ENCODE peak calls at places on chromosome 1, in five cellular contexts. One of them, this sample, is unnamed.

GRCh38 chr1:23470282-23471070 is 13.5 kb downstream of the ASAP3 start:
- DNase-seq in epithelial cell of esophagus: no peak
- DNase-seq in GOT3: peak; percentile 39
- DNase-seq in GM10248: no peak
- DNase-seq in PC-3: no peak
- DNase-seq in this sample: no peak

GRCh38 chr1:221712198-221712684 is 29.6 kb downstream of the DUSP10 start:
- DNase-seq in epithelial cell of esophagus: peak; percentile 84
- DNase-seq in GOT3: no peak
- DNase-seq in GM10248: peak; percentile 54
- DNase-seq in PC-3: peak; percentile 71
- DNase-seq in this sample: peak; percentile 36

GRCh38 chr1:31239653-31240241 is at the start of gene NKAIN1:
- DNase-seq in epithelial cell of esophagus: peak; percentile 38
- DNase-seq in GOT3: no peak
- DNase-seq in GM10248: no peak
- DNase-seq in PC-3: peak; percentile 22
- DNase-seq in this sample: peak; percentile 28

GRCh38 chr1:207188901-207189300 is 84.9 kb downstream of the C4BPA start:
- DNase-seq in epithelial cell of esophagus: no peak
- DNase-seq in GOT3: no peak
- DNase-seq in GM10248: no peak
- DNase-seq in PC-3: no peak
- DNase-seq in this sample: no peak

GRCh38 chr1:178060789-178061556 is 32.9 kb upstream of the RASAL2 start:
- DNase-seq in epithelial cell of esophagus: peak; percentile 92
- DNase-seq in GOT3: no peak
- DNase-seq in GM10248: no peak
- DNase-seq in PC-3: no peak
- DNase-seq in this sample: peak; percentile 55

GRCh38 chr1:71170925-71171324 is 90.1 kb upstream of the ZRANB2 start:
- DNase-seq in epithelial cell of esophagus: no peak
- DNase-seq in GOT3: no peak
- DNase-seq in GM10248: no peak
- DNase-seq in PC-3: peak; percentile 7
- DNase-seq in this sample: no peak

GRCh38 chr1:206708882-206709281 is 24.2 kb downstream of the MAPKAPK2 start:
- DNase-seq in epithelial cell of esophagus: peak; percentile 28
- DNase-seq in GOT3: no peak
- DNase-seq in GM10248: no peak
- DNase-seq in PC-3: peak; percentile 54
- DNase-seq in this sample: no peak

GRCh38 chr1:172914517-172915144 is 136.1 kb downstream of the TNFSF18 start:
- DNase-seq in epithelial cell of esophagus: no peak
- DNase-seq in GOT3: no peak
- DNase-seq in GM10248: no peak
- DNase-seq in PC-3: peak; percentile 99
- DNase-seq in this sample: no peak

GRCh38 chr1:154334647-154335350 is 9.5 kb downstream of the ATP8B2 start:
- DNase-seq in epithelial cell of esophagus: peak; percentile 84
- DNase-seq in GOT3: peak; percentile 45
- DNase-seq in GM10248: peak; percentile 90
- DNase-seq in PC-3: peak; percentile 86
- DNase-seq in this sample: peak; percentile 72

GRCh38 chr1:32984829-32985310 is 20.3 kb upstream of the RNF19B start:
- DNase-seq in epithelial cell of esophagus: no peak
- DNase-seq in GOT3: no peak
- DNase-seq in GM10248: no peak
- DNase-seq in PC-3: no peak
- DNase-seq in this sample: no peak

GRCh38 chr1:2783435-2784397 is 17.8 kb downstream of the TTC34 start:
- DNase-seq in epithelial cell of esophagus: no peak
- DNase-seq in GOT3: no peak
- DNase-seq in GM10248: no peak
- DNase-seq in PC-3: no peak
- DNase-seq in this sample: no peak

GRCh38 chr1:233349137-233349536 is 21.6 kb downstream of the MAP3K21 start:
- DNase-seq in epithelial cell of esophagus: no peak
- DNase-seq in GOT3: no peak
- DNase-seq in GM10248: no peak
- DNase-seq in PC-3: no peak
- DNase-seq in this sample: no peak

GRCh38 chr1:164320780-164321683 is 238.0 kb upstream of the PBX1 start:
- DNase-seq in epithelial cell of esophagus: peak; percentile 15
- DNase-seq in GOT3: no peak
- DNase-seq in GM10248: no peak
- DNase-seq in PC-3: no peak
- DNase-seq in this sample: no peak

GRCh38 chr1:211637066-211637465 is 38.4 kb downstream of the NEK2 start:
- DNase-seq in epithelial cell of esophagus: no peak
- DNase-seq in GOT3: no peak
- DNase-seq in GM10248: no peak
- DNase-seq in PC-3: no peak
- DNase-seq in this sample: no peak

GRCh38 chr1:195604287-195604686 is 1004.0 kb downstream of the KCNT2 start:
- DNase-seq in epithelial cell of esophagus: peak; percentile 75
- DNase-seq in GOT3: no peak
- DNase-seq in GM10248: no peak
- DNase-seq in PC-3: peak; percentile 72
- DNase-seq in this sample: peak; percentile 69

GRCh38 chr1:86419277-86419903 is 4.6 kb upstream of the CLCA2 start:
- DNase-seq in epithelial cell of esophagus: peak; percentile 71
- DNase-seq in GOT3: no peak
- DNase-seq in GM10248: peak; percentile 57
- DNase-seq in PC-3: peak; percentile 64
- DNase-seq in this sample: peak; percentile 55

GRCh38 chr1:200457810-200458209 is 48.0 kb upstream of the ZNF281 start:
- DNase-seq in epithelial cell of esophagus: no peak
- DNase-seq in GOT3: no peak
- DNase-seq in GM10248: no peak
- DNase-seq in PC-3: peak; percentile 66
- DNase-seq in this sample: no peak

GRCh38 chr1:181676269-181676668 is 193.0 kb downstream of the CACNA1E start:
- DNase-seq in epithelial cell of esophagus: peak; percentile 61
- DNase-seq in GOT3: no peak
- DNase-seq in GM10248: peak; percentile 71
- DNase-seq in PC-3: peak; percentile 32
- DNase-seq in this sample: peak; percentile 63

GRCh38 chr1:149986486-149987296 is 23.8 kb downstream of the OTUD7B start:
- DNase-seq in epithelial cell of esophagus: peak; percentile 36
- DNase-seq in GOT3: no peak
- DNase-seq in GM10248: no peak
- DNase-seq in PC-3: peak; percentile 31
- DNase-seq in this sample: no peak

GRCh38 chr1:177546346-177546745 is 375.6 kb downstream of the BRINP2 start:
- DNase-seq in epithelial cell of esophagus: peak; percentile 24
- DNase-seq in GOT3: no peak
- DNase-seq in GM10248: no peak
- DNase-seq in PC-3: peak; percentile 4
- DNase-seq in this sample: no peak

GRCh38 chr1:180909005-180909414 is 3.7 kb upstream of the KIAA1614 start:
- DNase-seq in epithelial cell of esophagus: no peak
- DNase-seq in GOT3: no peak
- DNase-seq in GM10248: peak; percentile 54
- DNase-seq in PC-3: no peak
- DNase-seq in this sample: no peak

GRCh38 chr1:229127301-229127700 is 143.6 kb upstream of the RAB4A start:
- DNase-seq in epithelial cell of esophagus: no peak
- DNase-seq in GOT3: no peak
- DNase-seq in GM10248: no peak
- DNase-seq in PC-3: no peak
- DNase-seq in this sample: no peak

GRCh38 chr1:198123146-198123545 is 33.7 kb upstream of the NEK7 start:
- DNase-seq in epithelial cell of esophagus: no peak
- DNase-seq in GOT3: no peak
- DNase-seq in GM10248: no peak
- DNase-seq in PC-3: peak; percentile 4
- DNase-seq in this sample: no peak

GRCh38 chr1:155860939-155861496 is 1.7 kb downstream of the SYT11 start:
- DNase-seq in epithelial cell of esophagus: no peak
- DNase-seq in GOT3: no peak
- DNase-seq in GM10248: no peak
- DNase-seq in PC-3: no peak
- DNase-seq in this sample: no peak

GRCh38 chr1:25246600-25247023 is 642 bp downstream of the RSRP1 start:
- DNase-seq in epithelial cell of esophagus: peak; percentile 28
- DNase-seq in GOT3: no peak
- DNase-seq in GM10248: peak; percentile 12
- DNase-seq in PC-3: no peak
- DNase-seq in this sample: no peak

GRCh38 chr1:11701551-11701961 is 10.0 kb downstream of the DRAXIN start:
- DNase-seq in epithelial cell of esophagus: no peak
- DNase-seq in GOT3: no peak
- DNase-seq in GM10248: no peak
- DNase-seq in PC-3: no peak
- DNase-seq in this sample: no peak

GRCh38 chr1:170539154-170539553 is 7.2 kb downstream of the GORAB start:
- DNase-seq in epithelial cell of esophagus: no peak
- DNase-seq in GOT3: no peak
- DNase-seq in GM10248: no peak
- DNase-seq in PC-3: no peak
- DNase-seq in this sample: no peak

GRCh38 chr1:97603776-97604175 is 317.1 kb downstream of the DPYD start:
- DNase-seq in epithelial cell of esophagus: peak; percentile 5
- DNase-seq in GOT3: no peak
- DNase-seq in GM10248: no peak
- DNase-seq in PC-3: no peak
- DNase-seq in this sample: no peak

GRCh38 chr1:152049291-152050073 is 12.7 kb upstream of the S100A11 start:
- DNase-seq in epithelial cell of esophagus: peak; percentile 88
- DNase-seq in GOT3: no peak
- DNase-seq in GM10248: no peak
- DNase-seq in PC-3: peak; percentile 72
- DNase-seq in this sample: peak; percentile 26

GRCh38 chr1:176416777-176417176 is 46.2 kb upstream of the PAPPA2 start:
- DNase-seq in epithelial cell of esophagus: no peak
- DNase-seq in GOT3: no peak
- DNase-seq in GM10248: no peak
- DNase-seq in PC-3: no peak
- DNase-seq in this sample: no peak

GRCh38 chr1:103248417-103249102 is 140.2 kb upstream of the COL11A1 start:
- DNase-seq in epithelial cell of esophagus: no peak
- DNase-seq in GOT3: no peak
- DNase-seq in GM10248: no peak
- DNase-seq in PC-3: no peak
- DNase-seq in this sample: no peak

GRCh38 chr1:95257758-95258157 is 23.7 kb downstream of the RWDD3 start:
- DNase-seq in epithelial cell of esophagus: no peak
- DNase-seq in GOT3: no peak
- DNase-seq in GM10248: no peak
- DNase-seq in PC-3: peak; percentile 96
- DNase-seq in this sample: no peak

GRCh38 chr1:199205740-199206139 is 566.9 kb downstream of the PTPRC start:
- DNase-seq in epithelial cell of esophagus: peak; percentile 38
- DNase-seq in GOT3: no peak
- DNase-seq in GM10248: no peak
- DNase-seq in PC-3: peak; percentile 5
- DNase-seq in this sample: no peak

GRCh38 chr1:232179896-232180760 is 449.8 kb downstream of the SIPA1L2 start:
- DNase-seq in epithelial cell of esophagus: no peak
- DNase-seq in GOT3: no peak
- DNase-seq in GM10248: no peak
- DNase-seq in PC-3: no peak
- DNase-seq in this sample: no peak

GRCh38 chr1:226125097-226125630 is 61.4 kb downstream of the ACBD3 start:
- DNase-seq in epithelial cell of esophagus: peak; percentile 88
- DNase-seq in GOT3: peak; percentile 19
- DNase-seq in GM10248: peak; percentile 80
- DNase-seq in PC-3: peak; percentile 99
- DNase-seq in this sample: peak; percentile 88

This sample was measured in RWPE1.